ENCODE peak calls at places on chromosomes 7 and 10, in four cellular contexts. R is nephron progenitor cell; Y is activated CD4-positive, alpha-beta T cell treated with anti-CD3 and anti-CD28 coated beads for 48 hours; P is stimulated activated CD4-positive, alpha-beta T cell treated with anti-CD3 and anti-CD28 coated beads, Interleukin-4, amount 100 ng/mL, for 4 hours. B is an unnamed sample.

GRCh38 chr10:119346063-119346835 is 138.9 kb downstream of the GRK5 start:
- DNase-seq in P (no peak), Y (no peak), R (no peak), B (no peak)

GRCh38 chr10:132698211-132698751 is 87.7 kb downstream of the NKX6-2 start:
- DNase-seq in P (no peak), Y (no peak), R (no peak), B (no peak)

GRCh38 chr10:92200564-92200963 is 90.3 kb downstream of the CPEB3 start:
- DNase-seq in Y (no peak), R (no peak), P (no peak), B (no peak)

GRCh38 chr10:13816195-13816926 is 229.6 kb downstream of the PRPF18 start:
- DNase-seq in R (no peak), Y (no peak), P (no peak), B (no peak)

GRCh38 chr10:132242103-132242840 is 55.5 kb downstream of the DPYSL4 start:
- DNase-seq in P (no peak), Y (no peak), R (no peak), B (no peak)

GRCh38 chr7:37853468-37853867 is 5.1 kb downstream of the NME8 start:
- DNase-seq in P (no peak), Y (peak), R (peak), B (no peak)

GRCh38 chr10:46547331-46547880 is 9.1 kb downstream of the GPRIN2 start:
- DNase-seq in P (peak), R (peak), Y (peak), B (peak)

GRCh38 chr7:50312589-50313162 is 8.2 kb downstream of the IKZF1 start:
- DNase-seq in Y (no peak), P (no peak), R (no peak), B (no peak)

GRCh38 chr10:5971315-5971832 is 6.0 kb downstream of the IL15RA start:
- DNase-seq in P (peak), R (no peak), Y (peak), B (no peak)

GRCh38 chr10:60186315-60187071 is 203.2 kb downstream of the ANK3 start:
- DNase-seq in Y (no peak), P (no peak), R (no peak), B (no peak)

GRCh38 chr7:1725766-1726630 is 55.9 kb downstream of the ELFN1 start:
- DNase-seq in R (no peak), Y (no peak), P (no peak), B (no peak)

GRCh38 chr10:28733245-28733644 is 55.9 kb downstream of the BAMBI start:
- DNase-seq in P (no peak), R (no peak), Y (no peak), B (no peak)

GRCh38 chr7:33517191-33517590 is 387.8 kb downstream of the BBS9 start:
- DNase-seq in Y (no peak), P (no peak), R (no peak), B (no peak)

GRCh38 chr10:124995605-124996004 is 53.7 kb downstream of the ZRANB1 start:
- DNase-seq in P (no peak), R (no peak), Y (no peak), B (no peak)

GRCh38 chr10:89426230-89426868 is 12.0 kb downstream of the IFIT5 start:
- DNase-seq in Y (no peak), P (no peak), R (peak), B (peak)

GRCh38 chr10:93030409-93030808 is 30.2 kb upstream of the CYP26C1 start:
- DNase-seq in Y (no peak), R (no peak), P (no peak), B (no peak)

GRCh38 chr7:25597881-25598456 is 369.7 kb upstream of the NPVF start:
- DNase-seq in Y (peak), P (no peak), R (no peak), B (no peak)